ENCODE peak calls at places on chromosome 5, in eight cellular contexts. G, Z, R, H, W, C, T and J are unnamed samples.
A peak's percentile ranks its signal among the peaks of the same experiment; 100 is the strongest.

GRCh38 chr5:1817261-1818043 is 16.2 kb downstream of the NDUFS6 start:
- DNase-seq in G (no peak), Z (no peak), R (no peak), H (no peak), W (peak; percentile 36), C (no peak), T (no peak), J (no peak)

GRCh38 chr5:144117412-144117811 is 53.0 kb downstream of the YIPF5 start:
- DNase-seq in G (no peak), Z (peak; percentile 54), R (no peak), H (no peak), W (no peak), C (peak; percentile 81), T (no peak), J (no peak)

GRCh38 chr5:157603333-157604190 is 28.0 kb upstream of the ADAM19 start:
- DNase-seq in G (no peak), Z (no peak), R (no peak), H (peak; percentile 28), W (no peak), C (peak; percentile 50), T (peak; percentile 90), J (no peak)

GRCh38 chr5:78893959-78894676 is 91.0 kb downstream of the ARSB start:
- DNase-seq in G (no peak), Z (no peak), R (no peak), H (no peak), W (no peak), C (no peak), T (no peak), J (no peak)

GRCh38 chr5:158943057-158943456 is 156.7 kb downstream of the EBF1 start:
- DNase-seq in G (no peak), Z (no peak), R (peak; percentile 36), H (no peak), W (no peak), C (no peak), T (peak; percentile 16), J (no peak)

GRCh38 chr5:103562084-103562452 is 521 bp downstream of the NUDT12 start:
- DNase-seq in G (no peak), Z (no peak), R (peak; percentile 13), H (no peak), W (no peak), C (no peak), T (no peak), J (no peak)

GRCh38 chr5:68757813-68758212 is 336.0 kb upstream of the SLC30A5 start:
- DNase-seq in G (no peak), Z (no peak), R (no peak), H (no peak), W (no peak), C (no peak), T (no peak), J (no peak)

GRCh38 chr5:91378683-91379601 is 4.2 kb downstream of the ARRDC3 start:
- DNase-seq in G (no peak), Z (no peak), R (no peak), H (no peak), W (no peak), C (peak; percentile 44), T (no peak), J (no peak)

GRCh38 chr5:176133289-176133870 is 104.8 kb upstream of the SIMC1 start:
- DNase-seq in G (peak; percentile 58), Z (no peak), R (no peak), H (no peak), W (no peak), C (no peak), T (no peak), J (peak; percentile 41)

GRCh38 chr5:42612997-42613396 is 143.6 kb upstream of the CCDC152 start:
- DNase-seq in G (no peak), Z (no peak), R (no peak), H (no peak), W (no peak), C (no peak), T (no peak), J (no peak)

GRCh38 chr5:179204572-179204971 is 140.7 kb downstream of the ADAMTS2 start:
- DNase-seq in G (no peak), Z (no peak), R (no peak), H (no peak), W (no peak), C (no peak), T (no peak), J (no peak)

GRCh38 chr5:32840606-32841005 is 129.5 kb downstream of the NPR3 start:
- DNase-seq in G (no peak), Z (no peak), R (no peak), H (no peak), W (no peak), C (no peak), T (no peak), J (no peak)

GRCh38 chr5:84379749-84380148 is 4.9 kb downstream of the EDIL3 start:
- DNase-seq in G (no peak), Z (no peak), R (no peak), H (no peak), W (no peak), C (peak; percentile 28), T (no peak), J (no peak)

GRCh38 chr5:141521244-141521781 is 32.4 kb downstream of the PCDHGC5 start:
- DNase-seq in G (no peak), Z (no peak), R (peak; percentile 69), H (no peak), W (no peak), C (peak; percentile 98), T (peak; percentile 98), J (peak; percentile 20)

GRCh38 chr5:54285573-54286124 is 24.7 kb downstream of the ARL15 start:
- DNase-seq in G (no peak), Z (no peak), R (no peak), H (no peak), W (no peak), C (no peak), T (no peak), J (no peak)

GRCh38 chr5:121430538-121430937 is 421.1 kb upstream of the FTMT start:
- DNase-seq in G (no peak), Z (no peak), R (no peak), H (no peak), W (no peak), C (no peak), T (no peak), J (no peak)

GRCh38 chr5:141003791-141004601 is 37.7 kb downstream of the PCDHAC2 start:
- DNase-seq in G (peak; percentile 84), Z (peak; percentile 13), R (no peak), H (no peak), W (no peak), C (peak; percentile 22), T (peak; percentile 96), J (no peak)

GRCh38 chr5:109482748-109483147 is 73.0 kb upstream of the PJA2 start:
- DNase-seq in G (no peak), Z (no peak), R (no peak), H (no peak), W (no peak), C (no peak), T (no peak), J (no peak)

GRCh38 chr5:64615895-64616294 is 74.4 kb upstream of the SHISAL2B start:
- DNase-seq in G (no peak), Z (no peak), R (no peak), H (no peak), W (no peak), C (no peak), T (no peak), J (no peak)
- H3K27ac ChIP-seq in G (no peak overlapping the region), Z (no peak overlapping the region), R (no peak overlapping the region), H (no peak overlapping the region), W (no peak overlapping the region), C (no peak overlapping the region), T (no peak overlapping the region), J (no peak overlapping the region)

GRCh38 chr5:122774519-122774860 is 390 bp upstream of the SNX2 start:
- DNase-seq in G (no peak), Z (no peak), R (no peak), H (no peak), W (no peak), C (no peak), T (no peak), J (no peak)

GRCh38 chr5:122775713-122776084 is 819 bp downstream of the SNX2 start:
- DNase-seq in G (no peak), Z (no peak), R (no peak), H (no peak), W (no peak), C (peak; percentile 63), T (no peak), J (no peak)

GRCh38 chr5:122774861-122775712 is at the start of gene SNX2:
- DNase-seq in G (peak; percentile 93), Z (peak; percentile 96), R (peak; percentile 93), H (peak; percentile 87), W (peak; percentile 92), C (peak; percentile 89), T (peak; percentile 66), J (peak; percentile 93)

GRCh38 chr5:122778157-122778556 is 3.3 kb downstream of the SNX2 start:
- DNase-seq in G (no peak), Z (no peak), R (no peak), H (no peak), W (no peak), C (no peak), T (no peak), J (no peak)

GRCh38 chr5:122776143-122776542 is 1.3 kb downstream of the SNX2 start:
- DNase-seq in G (no peak), Z (no peak), R (no peak), H (no peak), W (no peak), C (no peak), T (no peak), J (no peak)
- H3K27ac ChIP-seq in G (no peak overlapping the region), Z (peak overlapping the region; percentile 92), R (peak overlapping the region; percentile 95), H (peak overlapping the region; percentile 83), W (peak overlapping the region; percentile 85), C (no peak overlapping the region), T (no peak overlapping the region), J (no peak overlapping the region)

DNA sequence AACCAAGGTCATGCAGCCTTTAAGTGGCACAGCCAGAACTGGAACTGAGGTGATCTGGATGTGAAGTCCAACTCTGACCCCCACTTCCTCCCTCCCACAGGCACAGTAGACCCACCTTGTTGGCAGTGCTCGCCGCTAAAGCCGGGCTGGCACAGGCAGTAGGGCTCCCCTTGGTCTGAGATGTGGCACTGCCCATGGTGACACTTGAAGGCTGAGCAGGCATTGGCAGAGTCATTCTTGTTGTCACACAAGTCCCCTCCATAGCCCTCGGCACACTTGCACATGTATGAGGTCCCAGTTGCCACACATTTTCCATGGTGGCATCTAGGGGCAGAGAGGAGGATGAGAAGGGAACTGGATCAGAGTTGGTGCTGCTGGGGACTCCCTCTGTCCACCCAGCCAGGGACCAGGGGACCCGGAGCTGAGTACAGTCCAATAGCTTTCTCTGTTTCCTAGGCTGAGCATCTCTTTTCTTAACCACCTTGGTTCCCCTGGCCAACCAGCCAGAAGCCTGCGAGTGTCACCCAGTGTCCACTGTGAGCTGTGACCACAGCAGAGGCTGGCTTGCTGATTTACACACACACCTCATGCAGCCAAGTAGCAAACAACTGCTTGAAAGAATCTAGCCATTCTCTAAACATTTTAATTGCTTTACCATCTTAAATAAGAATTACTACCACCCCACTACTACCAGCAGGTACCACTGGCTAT is 90.7 kb upstream of the PANK3 start:
- DNase-seq in G (no peak), Z (no peak), R (no peak), H (no peak), W (no peak), C (no peak), T (no peak), J (no peak)
- H3K27ac ChIP-seq in G (no peak overlapping the region), Z (no peak overlapping the region), R (no peak overlapping the region), H (no peak overlapping the region), W (no peak overlapping the region), C (no peak overlapping the region), T (no peak overlapping the region), J (no peak overlapping the region)

DNA sequence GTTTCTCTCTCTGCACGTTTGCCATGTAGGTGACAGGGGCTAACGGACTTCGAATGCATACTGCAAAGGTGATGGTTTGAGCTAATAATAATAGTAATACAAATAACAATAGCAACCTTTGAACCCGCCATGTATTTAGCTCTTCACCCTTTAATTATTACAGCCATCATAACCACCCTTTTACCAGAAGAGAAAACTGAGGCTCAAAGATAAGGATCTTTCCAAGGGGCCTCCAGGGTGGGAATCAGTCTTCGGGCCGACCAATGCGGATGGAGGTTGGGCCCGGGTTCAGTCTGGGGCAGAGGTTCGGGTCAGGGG is 494 bp downstream of the CDKN2AIPNL start:
- DNase-seq in G (no peak), Z (no peak), R (no peak), H (no peak), W (no peak), C (no peak), T (no peak), J (no peak)
- H3K27ac ChIP-seq in G (no peak overlapping the region), Z (peak overlapping the region; percentile 49), R (no peak overlapping the region), H (peak overlapping the region; percentile 65), W (no peak overlapping the region), C (peak overlapping the region; percentile 28), T (peak overlapping the region; percentile 75), J (no peak overlapping the region)